ENCODE peak calls at places on chromosome 14, in seven cellular contexts. D is astrocyte, K is neuronal stem cell, V is keratinocyte, N is psoas muscle, B is ovary, H is MM.1S. C is an unnamed sample. For H3K4me1, the result is how much of the 10 kb centered on the place peaks cover.

GRCh38 chr14:56953884-56954283 is 143.6 kb upstream of the OTX2 start:
- DNase-seq in H (no peak), N (no peak), K (no peak), D (no peak), B (no peak), V (no peak), C (no peak)

GRCh38 chr14:101222362-101223090 is 319.0 kb upstream of the RTL1 start:
- DNase-seq in H (no peak), K (peak), N (peak), B (no peak), V (no peak), D (no peak), C (no peak)

GRCh38 chr14:75980856-75981255 is 939 bp downstream of the TGFB3 start:
- DNase-seq in V (no peak), N (peak), B (peak), D (no peak), H (no peak), K (no peak), C (no peak)

GRCh38 chr14:40393143-40393542 is 960.9 kb upstream of the FBXO33 start:
- DNase-seq in V (no peak), N (no peak), B (no peak), D (no peak), K (no peak), H (no peak), C (no peak)

GRCh38 chr14:32366256-32366655 is 37.2 kb downstream of the AKAP6 start:
- DNase-seq in B (no peak), D (peak), H (no peak), K (no peak), V (no peak), N (no peak), C (no peak)

GRCh38 chr14:64495252-64495651 is 8.4 kb downstream of the ZBTB25 start:
- DNase-seq in N (no peak), D (no peak), B (no peak), K (no peak), H (no peak), V (no peak), C (no peak)

GRCh38 chr14:85010186-85010585 is 519.8 kb upstream of the FLRT2 start:
- DNase-seq in D (peak), H (no peak), N (no peak), B (no peak), V (no peak), K (no peak), C (no peak)

GRCh38 chr14:98623806-98624430 is 648.1 kb downstream of the BCL11B start:
- DNase-seq in V (no peak), D (peak), K (no peak), B (no peak), N (no peak), H (no peak), C (no peak)

GRCh38 chr14:34837801-34838322 is 37.3 kb downstream of the BAZ1A start:
- DNase-seq in D (no peak), K (no peak), H (no peak), N (no peak), B (no peak), V (no peak), C (no peak)

GRCh38 chr14:67982711-67983608 is 163.4 kb downstream of the RAD51B start:
- DNase-seq in K (no peak), V (no peak), B (no peak), D (peak), N (no peak), H (no peak), C (no peak)

GRCh38 chr14:101440511-101440910 is 120.8 kb upstream of the DIO3 start:
- DNase-seq in H (no peak), B (no peak), V (no peak), N (no peak), K (no peak), D (no peak), C (no peak)

GRCh38 chr14:63956326-63956725 is 103.5 kb downstream of the SYNE2 start:
- DNase-seq in D (peak), V (no peak), K (no peak), B (no peak), H (no peak), N (no peak), C (no peak)

GRCh38 chr14:31965735-31966598 is 111.1 kb upstream of the ARHGAP5 start:
- DNase-seq in H (no peak), D (no peak), B (peak), N (no peak), V (no peak), K (no peak), C (peak)

GRCh38 chr14:99568567-99569560 is 35.1 kb downstream of the CCDC85C start:
- DNase-seq in V (no peak), N (no peak), D (peak), H (no peak), K (no peak), B (no peak), C (peak)

GRCh38 chr14:89378119-89378518 is 38.9 kb downstream of the FOXN3 start:
- DNase-seq in N (no peak), H (no peak), V (peak), B (no peak), K (no peak), D (peak), C (no peak)

GRCh38 chr14:102731871-102732800 is 45.1 kb upstream of the TRAF3 start:
- DNase-seq in D (no peak), V (no peak), B (no peak), H (no peak), K (no peak), N (no peak), C (no peak)

GRCh38 chr14:99602788-99603415 is 1.1 kb downstream of the CCDC85C start:
- DNase-seq in V (no peak), H (no peak), D (no peak), N (no peak), B (peak), K (no peak), C (no peak)

GRCh38 chr14:61132894-61133293 is 148.2 kb downstream of the TMEM30B start:
- DNase-seq in N (no peak), B (no peak), D (no peak), K (no peak), H (no peak), V (no peak), C (no peak)

GRCh38 chr14:88818018-88818417 is 6.4 kb upstream of the TTC8 start:
- DNase-seq in V (no peak), N (no peak), B (no peak), H (no peak), K (no peak), D (no peak), C (no peak)

GRCh38 chr14:100398044-100398443 is 74.9 kb downstream of the SLC25A47 start:
- DNase-seq in D (no peak), V (no peak), N (no peak), K (peak), H (no peak), B (no peak), C (peak)

GRCh38 chr14:94844593-94844992 is 74.7 kb upstream of the GSC start:
- DNase-seq in K (no peak), V (no peak), N (no peak), B (no peak), D (no peak), H (no peak), C (no peak)

GRCh38 chr14:61330511-61330910 is 9.1 kb downstream of the PRKCH start:
- DNase-seq in D (no peak), H (no peak), N (no peak), K (no peak), B (no peak), V (no peak), C (no peak)

GRCh38 chr14:22829661-22830328 is at the start of gene MRPL52:
- DNase-seq in D (peak), N (peak), V (no peak), K (no peak), H (peak), B (peak), C (peak)

GRCh38 chr14:67951529-67952120 is 132.0 kb downstream of the RAD51B start:
- DNase-seq in V (no peak), H (no peak), D (peak), N (no peak), K (no peak), B (no peak), C (peak)

GRCh38 chr14:61559641-61560201 is 135.6 kb upstream of the HIF1A start:
- DNase-seq in K (no peak), B (no peak), N (no peak), H (no peak), D (no peak), V (no peak), C (peak)

GRCh38 chr14:61145258-61145902 is 135.8 kb downstream of the TMEM30B start:
- DNase-seq in N (no peak), V (peak), H (no peak), B (no peak), D (peak), K (no peak), C (no peak)

GRCh38 chr14:32978691-32979255 is 40.1 kb downstream of the NPAS3 start:
- DNase-seq in H (no peak), K (no peak), B (no peak), N (no peak), V (no peak), D (no peak), C (no peak)

GRCh38 chr14:99271288-99271941 is 582 bp downstream of the BCL11B start:
- DNase-seq in D (no peak), B (no peak), N (no peak), H (no peak), V (no peak), K (no peak), C (no peak)

GRCh38 chr14:20624495-20625070 is 16.9 kb downstream of the OR6S1 start:
- DNase-seq in N (peak), D (peak), H (no peak), B (no peak), K (no peak), V (no peak), C (peak)

GRCh38 chr14:30521899-30522736 is 36.8 kb upstream of the G2E3 start:
- DNase-seq in D (peak), V (no peak), B (no peak), N (no peak), H (peak), K (peak), C (peak)

GRCh38 chr14:54354096-54354495 is 42.7 kb upstream of the CDKN3 start:
- DNase-seq in H (no peak), K (no peak), D (no peak), N (no peak), B (no peak), V (no peak), C (peak)
- H3K27ac ChIP-seq in H (no peak), K (no peak), D (no peak), N (no peak), B (no peak), V (no peak), C (no peak)

DNA sequence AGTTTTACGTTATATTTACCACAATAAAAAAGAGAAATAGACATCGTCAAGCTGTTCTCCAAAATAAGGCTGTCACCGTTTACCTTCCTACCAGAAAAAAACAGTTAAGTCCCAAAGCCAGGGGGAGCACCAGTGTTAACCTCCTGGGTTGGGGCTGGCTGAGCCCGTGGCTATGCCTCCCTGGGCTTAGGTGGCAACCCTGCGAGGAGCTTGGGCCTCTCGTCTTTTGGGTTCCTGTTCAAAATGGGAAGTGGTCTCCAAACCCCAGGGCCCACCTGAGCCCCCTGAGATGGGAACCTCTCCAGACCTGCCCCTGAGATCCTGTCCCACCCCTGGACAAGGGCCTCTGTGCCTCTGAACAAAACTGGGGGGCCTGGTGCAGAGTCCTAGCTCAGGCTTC is 22.9 kb downstream of the PACS2 start:
- DNase-seq in H (no peak), D (no peak), N (no peak), K (no peak), B (no peak), V (no peak), C (no peak)
- H3K4me1 ChIP-seq in H (under half), D (under half), N (half or more), K (under half), B (under half), V (under half), C (under half)

DNA sequence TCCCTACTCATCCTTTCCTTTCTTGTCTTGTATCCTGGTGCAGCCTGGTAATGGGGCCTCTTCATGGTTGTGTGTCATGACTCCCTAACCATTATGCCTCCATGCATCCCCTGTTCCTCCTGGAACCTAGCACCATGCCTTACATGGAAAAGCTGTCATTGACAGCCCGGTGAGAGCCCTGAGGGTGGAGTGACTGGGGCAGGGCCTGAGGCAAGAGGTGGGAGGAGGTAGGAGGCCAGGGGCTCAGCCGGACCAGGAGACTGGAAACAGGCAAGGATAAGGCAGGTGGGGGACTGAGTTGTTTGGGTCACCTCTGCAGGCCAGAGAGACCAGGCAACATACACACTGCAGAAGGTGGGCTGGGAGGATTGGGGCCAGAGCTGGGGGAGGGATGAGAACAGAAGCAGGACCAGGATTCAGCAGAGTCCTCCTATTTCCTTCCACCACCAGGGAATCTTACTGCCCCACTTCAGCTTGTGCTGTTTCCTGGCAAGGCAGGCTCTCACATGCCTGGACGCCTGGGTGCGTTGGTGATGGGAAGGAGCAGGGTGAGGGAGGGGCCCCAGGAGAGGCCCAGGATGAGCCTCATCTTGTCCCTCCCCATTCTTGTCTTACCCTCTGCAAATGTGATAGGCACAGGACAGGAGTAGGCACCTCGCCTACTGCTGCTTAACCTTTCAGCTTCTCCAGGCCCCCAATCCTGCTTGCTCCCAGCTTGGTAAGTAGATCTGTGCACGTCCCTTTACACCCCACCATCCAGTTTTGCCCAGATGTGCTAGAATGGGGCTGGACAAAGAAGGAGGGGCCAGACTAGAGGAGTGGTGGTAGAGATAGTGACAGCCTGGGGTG is at the start of gene LTB4R2:
- DNase-seq in D (no peak), N (no peak), V (no peak), B (no peak), K (no peak), H (no peak), C (no peak)
- H3K4me3 ChIP-seq in D (no peak), N (peak), V (peak), B (peak), K (no peak), H (peak), C (peak)

DNA sequence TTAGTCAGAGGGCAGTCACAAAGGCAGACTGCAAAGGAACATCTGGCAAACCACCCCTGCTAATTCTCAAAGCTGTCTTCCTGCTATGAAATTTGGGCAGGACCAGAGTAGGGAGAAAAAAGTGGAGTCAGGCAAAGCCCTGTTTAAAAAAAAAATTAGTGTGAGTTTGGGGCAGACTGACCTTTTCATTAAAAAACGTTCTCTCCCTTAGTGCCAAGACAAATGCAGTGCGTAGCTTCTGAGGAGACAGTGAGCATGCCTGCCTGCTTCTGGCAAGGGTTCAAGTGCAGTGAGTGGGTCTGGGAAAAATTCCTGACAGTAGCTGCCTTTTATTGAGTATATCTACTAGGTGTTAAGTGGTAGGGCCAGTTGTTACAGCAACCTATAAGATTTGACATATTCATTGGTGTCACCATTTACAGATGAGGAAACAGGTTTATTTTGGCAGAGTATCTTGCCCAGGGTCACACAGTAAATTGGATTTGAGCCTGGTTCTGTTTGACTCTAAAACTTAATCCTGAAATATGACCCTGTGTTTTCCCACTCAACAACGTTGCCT is 72.5 kb downstream of the PAPOLA start:
- DNase-seq in K (no peak), H (no peak), N (no peak), V (no peak), B (peak), D (peak), C (no peak)
- H3K27ac ChIP-seq in K (no peak), H (no peak), N (no peak), V (no peak), B (no peak), D (peak), C (no peak)

DNA sequence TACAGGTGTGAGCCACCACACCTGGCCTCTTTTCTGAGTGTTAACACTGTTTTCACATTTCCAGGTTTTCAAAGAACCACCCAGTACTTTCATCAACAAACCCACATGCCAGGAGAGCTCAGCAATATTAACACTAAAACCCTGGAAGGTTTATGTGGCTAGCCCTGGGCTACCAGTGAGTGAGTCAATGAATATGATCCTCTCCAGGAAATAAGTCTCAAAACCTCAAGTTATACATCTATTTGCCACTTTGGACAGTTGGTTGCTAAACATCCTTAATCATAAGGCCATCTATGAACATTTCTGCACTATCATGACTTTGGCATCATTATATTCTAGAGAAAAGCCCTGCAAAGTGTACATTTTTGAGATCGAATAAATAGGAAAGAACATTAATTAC is 6.3 kb upstream of the CDKL1 start:
- DNase-seq in K (no peak), B (no peak), D (no peak), N (no peak), H (no peak), V (no peak), C (no peak)
- H3K4me1 ChIP-seq in K (under half), B (under half), D (under half), N (under half), H (under half), V (under half), C (under half)

DNA sequence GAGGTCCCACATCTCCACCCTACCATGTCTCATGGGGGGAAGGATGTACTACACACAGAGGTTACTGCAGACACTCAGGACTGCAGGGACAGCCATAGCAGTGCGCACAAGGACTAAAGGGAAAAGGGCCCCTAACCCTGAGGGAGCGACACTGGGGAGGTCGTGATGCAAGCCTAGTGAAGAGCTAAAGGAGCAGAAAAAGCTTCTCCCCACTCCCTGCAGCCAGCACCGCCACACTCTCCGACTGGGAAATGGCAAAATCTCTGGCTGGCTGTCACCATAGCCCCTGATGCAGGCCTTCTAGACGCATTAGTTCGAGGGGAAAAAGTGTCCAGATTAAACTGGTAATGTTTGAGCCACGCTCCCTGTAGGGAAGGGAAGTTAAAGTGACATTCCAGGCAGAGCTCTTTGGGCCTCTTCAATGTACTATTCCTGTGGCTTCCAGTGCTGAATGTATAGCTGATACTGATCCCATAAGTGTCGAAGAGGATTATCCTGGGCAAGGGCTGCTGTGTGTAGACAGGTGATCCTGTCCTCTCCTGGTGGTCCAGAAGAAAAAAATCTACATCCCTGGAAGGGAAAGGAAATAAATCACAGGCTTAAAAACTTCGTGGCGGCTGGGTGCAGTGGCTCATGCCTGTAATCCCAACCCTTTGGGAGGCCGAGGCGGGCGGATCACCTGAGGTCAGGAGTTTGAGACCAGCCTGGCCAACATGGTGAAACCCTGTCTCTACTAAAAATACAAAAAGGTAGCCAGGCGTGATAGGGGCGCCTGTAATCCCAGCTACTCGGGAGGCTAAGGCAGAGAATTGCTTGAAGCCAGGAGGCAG is 5.4 kb downstream of the POMT2 start:
- DNase-seq in D (no peak), N (no peak), B (no peak), V (no peak), H (no peak), K (no peak), C (no peak)
- H3K4me3 ChIP-seq in D (no peak), N (peak), B (no peak), V (no peak), H (no peak), K (no peak), C (no peak)

GRCh38 chr14:71466942-71467341 is 465.3 kb upstream of the RGS6 start:
- DNase-seq in B (no peak), V (no peak), K (no peak), N (no peak), D (no peak), H (no peak), C (no peak)

GRCh38 chr14:71467419-71467818 is 464.8 kb upstream of the RGS6 start:
- DNase-seq in D (peak), B (no peak), K (no peak), N (no peak), H (no peak), V (no peak), C (no peak)

GRCh38 chr14:71464840-71465239 is 467.4 kb upstream of the RGS6 start:
- DNase-seq in B (no peak), D (no peak), V (no peak), N (no peak), K (no peak), H (no peak), C (no peak)

GRCh38 chr14:71465316-71465715 is 466.9 kb upstream of the RGS6 start:
- DNase-seq in V (no peak), D (peak), N (no peak), K (no peak), B (no peak), H (no peak), C (no peak)

GRCh38 chr14:71466251-71466650 is 466.0 kb upstream of the RGS6 start:
- DNase-seq in V (no peak), K (no peak), H (no peak), B (no peak), N (no peak), D (no peak), C (no peak)
- H3K27ac ChIP-seq in V (no peak), K (no peak), H (no peak), B (no peak), N (no peak), D (no peak), C (no peak)

GRCh38 chr14:73743431-73743931 is 29.3 kb upstream of the PNMA1 start:
- DNase-seq in H (peak), D (no peak), V (no peak), K (no peak), B (no peak), N (peak), C (no peak)
- H3K4me1 ChIP-seq in H (under half), D (half or more), V (half or more), K (under half), B (half or more), N (half or more), C (half or more)